ENCODE peak calls at places on chromosomes 2 and 18, in six cellular contexts. F is endodermal cell, V is SK-N-SH, G is IMR-90, A is upper lobe of right lung, Y is PC-9. R is an unnamed sample.

GRCh38 chr18:50401888-50402287 is 27.0 kb downstream of the SKA1 start:
- DNase-seq in F (peak; percentile 86), V (peak; percentile 54), G (peak; percentile 7), A (peak; percentile 85), Y (peak; percentile 45), R (peak; percentile 82)

GRCh38 chr2:166725907-166726306 is 162.4 kb upstream of the XIRP2 start:
- DNase-seq in F (no peak), V (no peak), G (no peak), A (no peak), Y (no peak), R (no peak)

GRCh38 chr2:126425943-126426342 is 230.0 kb upstream of the GYPC start:
- DNase-seq in F (no peak), V (no peak), G (no peak), A (no peak), Y (no peak), R (no peak)

GRCh38 chr2:113197347-113198047 is 23.7 kb downstream of the PSD4 start:
- DNase-seq in F (no peak), V (no peak), G (no peak), A (no peak), Y (no peak), R (no peak)

GRCh38 chr18:10413722-10414121 is 40.7 kb upstream of the APCDD1 start:
- DNase-seq in F (no peak), V (no peak), G (no peak), A (no peak), Y (no peak), R (no peak)

GRCh38 chr2:172397136-172397825 is 30.1 kb upstream of the ITGA6 start:
- DNase-seq in F (no peak), V (no peak), G (no peak), A (no peak), Y (no peak), R (no peak)

GRCh38 chr2:238771639-238772038 is 76.2 kb upstream of the TWIST2 start:
- DNase-seq in F (peak; percentile 38), V (no peak), G (no peak), A (no peak), Y (no peak), R (no peak)

GRCh38 chr2:151826737-151827157 is 1.5 kb downstream of the ARL5A start:
- DNase-seq in F (no peak), V (peak; percentile 17), G (peak; percentile 29), A (no peak), Y (no peak), R (no peak)

GRCh38 chr2:164840930-164841718 is 499 bp downstream of the COBLL1 start:
- DNase-seq in F (peak; percentile 93), V (peak; percentile 90), G (peak; percentile 32), A (peak; percentile 90), Y (peak; percentile 69), R (peak; percentile 85)

GRCh38 chr18:36899289-36899688 is 70.4 kb downstream of the KIAA1328 start:
- DNase-seq in F (no peak), V (no peak), G (peak; percentile 27), A (no peak), Y (no peak), R (peak; percentile 4)

GRCh38 chr2:227460079-227460485 is 11.9 kb upstream of the AGFG1 start:
- DNase-seq in F (no peak), V (no peak), G (peak; percentile 65), A (no peak), Y (peak; percentile 36), R (no peak)

GRCh38 chr2:241788572-241788971 is 11.9 kb downstream of the GAL3ST2 start:
- DNase-seq in F (no peak), V (no peak), G (no peak), A (no peak), Y (no peak), R (no peak)

GRCh38 chr2:112579280-112579679 is 5.1 kb upstream of the CHCHD5 start:
- DNase-seq in F (no peak), V (no peak), G (peak; percentile 92), A (no peak), Y (no peak), R (no peak)

GRCh38 chr2:53715568-53715967 is 52.0 kb upstream of the CHAC2 start:
- DNase-seq in F (no peak), V (no peak), G (no peak), A (no peak), Y (no peak), R (no peak)

GRCh38 chr18:28494151-28494550 is 317.2 kb upstream of the CDH2 start:
- DNase-seq in F (no peak), V (no peak), G (peak; percentile 4), A (no peak), Y (no peak), R (no peak)

GRCh38 chr2:86592547-86593230 is 29.4 kb upstream of the CHMP3 start:
- DNase-seq in F (no peak), V (no peak), G (peak; percentile 21), A (no peak), Y (no peak), R (no peak)

GRCh38 chr2:120347387-120348010 is 1.6 kb downstream of the INHBB start:
- DNase-seq in F (peak; percentile 77), V (no peak), G (peak; percentile 34), A (no peak), Y (no peak), R (peak; percentile 85)

GRCh38 chr2:86378469-86378868 is 41.0 kb upstream of the REEP1 start:
- DNase-seq in F (no peak), V (no peak), G (no peak), A (no peak), Y (no peak), R (no peak)

GRCh38 chr2:201795608-201796477 is 10.5 kb upstream of the CDK15 start:
- DNase-seq in F (peak; percentile 81), V (peak; percentile 77), G (peak; percentile 71), A (no peak), Y (no peak), R (peak; percentile 85)

GRCh38 chr18:9333441-9334350 is 877 bp upstream of the TWSG1 start:
- DNase-seq in F (peak; percentile 84), V (no peak), G (no peak), A (no peak), Y (no peak), R (peak; percentile 71)

GRCh38 chr18:76260941-76261472 is 234.0 kb downstream of the ZNF516 start:
- DNase-seq in F (no peak), V (no peak), G (no peak), A (no peak), Y (no peak), R (peak; percentile 68)

GRCh38 chr2:220703279-220703678 is 868.8 kb downstream of the EPHA4 start:
- DNase-seq in F (no peak), V (no peak), G (peak; percentile 30), A (no peak), Y (peak; percentile 27), R (no peak)

GRCh38 chr2:11111811-11112425 is 43.3 kb upstream of the SLC66A3 start:
- DNase-seq in F (peak; percentile 73), V (no peak), G (no peak), A (peak; percentile 21), Y (no peak), R (no peak)

GRCh38 chr2:128260239-128261138 is 58.2 kb downstream of the HS6ST1 start:
- DNase-seq in F (peak; percentile 92), V (peak; percentile 25), G (peak; percentile 81), A (peak; percentile 71), Y (peak; percentile 73), R (peak; percentile 89)

GRCh38 chr2:196213252-196213651 is 41.9 kb upstream of the STK17B start:
- DNase-seq in F (no peak), V (no peak), G (no peak), A (no peak), Y (no peak), R (no peak)

GRCh38 chr2:19955544-19956422 is 34.1 kb downstream of the WDR35 start:
- DNase-seq in F (peak; percentile 86), V (peak; percentile 81), G (peak; percentile 77), A (peak; percentile 69), Y (peak; percentile 57), R (peak; percentile 82)

GRCh38 chr2:145038041-145038525 is 518.2 kb upstream of the ZEB2 start:
- DNase-seq in F (no peak), V (no peak), G (peak; percentile 13), A (no peak), Y (no peak), R (no peak)

GRCh38 chr18:56165601-56166355 is 472.6 kb downstream of the TXNL1 start:
- DNase-seq in F (no peak), V (no peak), G (no peak), A (no peak), Y (no peak), R (no peak)

GRCh38 chr2:68282814-68283812 is 30.8 kb upstream of the PPP3R1 start:
- DNase-seq in F (no peak), V (peak; percentile 69), G (peak; percentile 61), A (no peak), Y (no peak), R (peak; percentile 61)
- H3K4me3 ChIP-seq in F (no peak overlapping the region), V (no peak overlapping the region), G (no peak overlapping the region), A (no peak overlapping the region), Y (no peak overlapping the region), R (no peak overlapping the region)

GRCh38 chr2:108786008-108786353 is 590 bp upstream of the CCDC138 start:
- DNase-seq in F (no peak), V (no peak), G (peak; percentile 43), A (no peak), Y (no peak), R (no peak)
- H3K36me3 ChIP-seq in F (peaks cover 63% of the 10 kb centered on the region), V (peaks cover 43% of the 10 kb centered on the region), G (peaks cover 8% of the 10 kb centered on the region), A (peaks cover 36% of the 10 kb centered on the region), Y (peaks cover 5% of the 10 kb centered on the region), R (peaks cover 9% of the 10 kb centered on the region)

GRCh38 chr2:88451647-88452150 is 794 bp downstream of the FOXI3 start:
- DNase-seq in F (peak; percentile 83), V (no peak), G (no peak), A (peak; percentile 65), Y (no peak), R (peak; percentile 52)
- H3K4me3 ChIP-seq in F (peak overlapping the region; percentile 66), V (no peak overlapping the region), G (no peak overlapping the region), A (no peak overlapping the region), Y (no peak overlapping the region), R (peak overlapping the region; percentile 52)

GRCh38 chr18:22980394-22980793 is 47.3 kb downstream of the RBBP8 start:
- DNase-seq in F (no peak), V (no peak), G (no peak), A (no peak), Y (no peak), R (no peak)
- H3K36me3 ChIP-seq in F (peaks cover 38% of the 10 kb centered on the region), V (peaks cover 33% of the 10 kb centered on the region), G (no peaks in the 10 kb centered on the region), A (peaks cover 19% of the 10 kb centered on the region), Y (no peaks in the 10 kb centered on the region), R (peaks cover 3% of the 10 kb centered on the region)

R was measured in H7.